ENCODE peak calls at places on chromosomes 12 and 14, in eight cellular contexts. W is stimulated activated CD4-positive, alpha-beta T cell treated with anti-CD3 and anti-CD28 coated beads, Interleukin-12 subunit alpha, Interleukin-12 subunit beta, amount 100 ng/mL, for 4 hours; O is endodermal cell; I is upper lobe of right lung; X is activated effector memory CD4-positive, alpha-beta T cell treated with Interleukin-2 at 50 U/mL for 16 hours; Q is NCI-H146; F is brain microvascular endothelial cell; V is ascending aorta. G is an unnamed sample.

GRCh38 chr12:51392556-51393237 is 1.5 kb upstream of the GALNT6 start:
- DNase-seq in I (no peak), F (no peak), X (no peak), Q (peak), W (no peak), O (peak), V (no peak), G (no peak)

GRCh38 chr12:111418594-111418880 is 12.8 kb downstream of the SH2B3 start:
- DNase-seq in F (no peak), I (no peak), Q (no peak), O (no peak), W (no peak), X (no peak), V (no peak), G (no peak)

GRCh38 chr12:32532951-32533350 is 133.6 kb downstream of the FGD4 start:
- DNase-seq in F (no peak), Q (peak), I (no peak), W (no peak), X (no peak), V (no peak), O (peak), G (no peak)

GRCh38 chr14:26598081-26598671 is 343 bp upstream of the NOVA1 start:
- DNase-seq in V (peak), O (peak), I (peak), X (no peak), Q (peak), W (no peak), F (peak), G (no peak)

GRCh38 chr12:13336216-13336615 is 139.7 kb downstream of the EMP1 start:
- DNase-seq in X (no peak), W (no peak), Q (no peak), F (no peak), V (no peak), I (no peak), O (no peak), G (no peak)

GRCh38 chr12:113847856-113848255 is 118.3 kb downstream of the RBM19 start:
- DNase-seq in O (no peak), Q (no peak), I (no peak), W (no peak), V (no peak), F (no peak), X (no peak), G (no peak)

GRCh38 chr12:18895946-18896345 is 158.0 kb downstream of the CAPZA3 start:
- DNase-seq in Q (no peak), F (no peak), W (no peak), O (peak), V (no peak), I (no peak), X (no peak), G (no peak)

GRCh38 chr14:22641851-22642250 is 2.3 kb downstream of the OR6J1 start:
- DNase-seq in V (no peak), W (no peak), I (no peak), Q (no peak), O (no peak), F (no peak), X (no peak), G (no peak)

GRCh38 chr14:31380106-31380505 is 40.2 kb downstream of the HEATR5A start:
- DNase-seq in O (no peak), V (no peak), X (no peak), Q (no peak), F (no peak), I (no peak), W (no peak), G (no peak)

GRCh38 chr12:59874781-59875180 is 279.0 kb downstream of the SLC16A7 start:
- DNase-seq in Q (no peak), F (no peak), W (no peak), X (no peak), O (peak), I (no peak), V (no peak), G (no peak)

GRCh38 chr12:58028294-58028693 is 86.9 kb downstream of the ATP23 start:
- DNase-seq in V (no peak), I (no peak), Q (no peak), O (no peak), F (no peak), X (no peak), W (no peak), G (no peak)

GRCh38 chr12:8907513-8907912 is 6.8 kb upstream of the PHC1 start:
- DNase-seq in W (no peak), X (no peak), V (no peak), I (no peak), Q (no peak), F (no peak), O (no peak), G (no peak)

GRCh38 chr12:30973171-30973570 is 46.6 kb downstream of the TSPAN11 start:
- DNase-seq in X (no peak), I (no peak), V (no peak), W (no peak), F (no peak), O (no peak), Q (no peak), G (no peak)

GRCh38 chr12:51262758-51263177 is 7.4 kb downstream of the SMAGP start:
- DNase-seq in Q (peak), F (peak), I (peak), V (no peak), X (no peak), O (peak), W (no peak), G (no peak)

GRCh38 chr12:779745-780734 is 27.7 kb downstream of the WNK1 start:
- DNase-seq in O (no peak), F (peak), X (no peak), I (no peak), Q (no peak), W (no peak), V (no peak), G (no peak)

GRCh38 chr12:31589582-31589895 is 1.4 kb downstream of the DENND5B start:
- DNase-seq in F (no peak), V (no peak), X (no peak), O (no peak), Q (no peak), I (peak), W (no peak), G (no peak)

GRCh38 chr14:78595797-78596196 is 425.6 kb downstream of the NRXN3 start:
- DNase-seq in W (no peak), I (no peak), X (no peak), F (no peak), V (no peak), Q (peak), O (peak), G (no peak)

GRCh38 chr14:74843653-74844052 is 32.3 kb downstream of the PROX2 start:
- DNase-seq in V (no peak), Q (no peak), F (peak), W (no peak), O (no peak), X (no peak), I (no peak), G (no peak)

GRCh38 chr14:46036099-46036498 is 615.5 kb downstream of the RPL10L start:
- DNase-seq in V (no peak), W (no peak), O (no peak), F (no peak), X (no peak), Q (no peak), I (no peak), G (no peak)

GRCh38 chr12:66086001-66086400 is 44.5 kb downstream of the LLPH start:
- DNase-seq in O (no peak), W (no peak), I (no peak), V (no peak), Q (no peak), F (no peak), X (no peak), G (no peak)

GRCh38 chr12:69900720-69901131 is 75.7 kb downstream of the MYRFL start:
- DNase-seq in O (peak), V (peak), X (peak), I (no peak), W (peak), Q (peak), F (peak), G (peak)

GRCh38 chr12:116497051-116497529 is 62.1 kb upstream of the MAP1LC3B2 start:
- DNase-seq in V (no peak), I (no peak), O (peak), W (no peak), F (no peak), X (no peak), Q (no peak), G (no peak)

GRCh38 chr12:38775457-38775856 is 129.9 kb downstream of the CPNE8 start:
- DNase-seq in W (no peak), F (no peak), Q (no peak), V (no peak), I (no peak), X (no peak), O (no peak), G (no peak)

GRCh38 chr14:73755434-73756014 is 41.3 kb upstream of the PNMA1 start:
- DNase-seq in X (no peak), F (no peak), I (peak), O (peak), Q (no peak), V (no peak), W (no peak), G (no peak)

GRCh38 chr12:45671254-45671653 is 58.3 kb upstream of the ARID2 start:
- DNase-seq in V (no peak), W (no peak), Q (no peak), I (no peak), F (peak), X (no peak), O (no peak), G (no peak)

GRCh38 chr12:74292351-74293194 is 245.1 kb upstream of the ATXN7L3B start:
- DNase-seq in W (no peak), X (no peak), F (no peak), V (no peak), Q (peak), O (peak), I (no peak), G (no peak)

GRCh38 chr14:77641207-77641533 is 24.7 kb upstream of the SPTLC2 start:
- DNase-seq in F (no peak), Q (no peak), W (no peak), I (no peak), V (no peak), O (no peak), X (no peak), G (no peak)

GRCh38 chr14:92890830-92891598 is 31.9 kb upstream of the CHGA start:
- DNase-seq in F (no peak), V (no peak), I (no peak), Q (peak), X (no peak), O (no peak), W (no peak), G (no peak)

GRCh38 chr12:39112064-39112463 is 206.7 kb upstream of the CPNE8 start:
- DNase-seq in O (no peak), V (no peak), Q (no peak), W (no peak), I (no peak), X (no peak), F (no peak), G (no peak)

GRCh38 chr12:21989819-21990412 is 48.7 kb upstream of the ABCC9 start:
- DNase-seq in F (peak), Q (no peak), X (no peak), I (no peak), W (no peak), V (no peak), O (no peak), G (no peak)

GRCh38 chr12:68871899-68872298 is 61.1 kb downstream of the CPM start:
- DNase-seq in F (peak), O (peak), W (no peak), I (no peak), X (no peak), V (no peak), Q (no peak), G (no peak)

GRCh38 chr12:93336344-93336743 is 41.4 kb upstream of the NUDT4 start:
- DNase-seq in W (no peak), X (no peak), I (no peak), O (no peak), Q (no peak), F (peak), V (no peak), G (no peak)

GRCh38 chr12:61536117-61536516 is 724.1 kb upstream of the USP15 start:
- DNase-seq in W (no peak), I (no peak), F (no peak), Q (no peak), X (no peak), O (no peak), V (no peak), G (no peak)

GRCh38 chr14:103445783-103446182 is 60.6 kb downstream of the MARK3 start:
- DNase-seq in F (no peak), Q (no peak), W (no peak), V (no peak), O (no peak), X (no peak), I (no peak), G (no peak)

GRCh38 chr12:56337753-56338221 is 897 bp upstream of the IL23A start:
- DNase-seq in O (no peak), F (no peak), X (no peak), I (no peak), V (no peak), W (no peak), Q (no peak), G (no peak)

GRCh38 chr14:51513281-51513680 is 138.4 kb upstream of the FRMD6 start:
- DNase-seq in X (no peak), Q (no peak), V (no peak), I (no peak), F (no peak), W (no peak), O (no peak), G (no peak)

GRCh38 chr12:66823857-66824570 is 145.1 kb upstream of the GRIP1 start:
- DNase-seq in W (no peak), F (no peak), V (no peak), X (no peak), Q (peak), O (no peak), I (no peak), G (no peak)

GRCh38 chr14:95649230-95649629 is 37.0 kb upstream of the TCL1B start:
- DNase-seq in Q (peak), O (no peak), I (no peak), X (no peak), V (no peak), F (no peak), W (no peak), G (no peak)

GRCh38 chr14:78902010-78902623 is 731.9 kb downstream of the NRXN3 start:
- DNase-seq in I (no peak), V (no peak), X (no peak), F (peak), Q (peak), W (no peak), O (peak), G (no peak)

GRCh38 chr12:118061011-118061875 is at the start of gene WSB2:
- DNase-seq in W (peak), F (peak), V (peak), O (peak), I (peak), Q (peak), X (peak), G (peak)